ENCODE peak calls at places on chromosome 1, in four cellular contexts. I, Z, R and D are unnamed samples.

GRCh38 chr1:183702813-183703198 is 49.7 kb upstream of the APOBEC4 start:
- DNase-seq in I (no peak), Z (no peak), R (no peak), D (no peak)

GRCh38 chr1:222644649-222645005 is 26.7 kb downstream of the MIA3 start:
- DNase-seq in I (no peak), Z (no peak), R (no peak), D (no peak)

GRCh38 chr1:62436039-62436465 is 797 bp upstream of the USP1 start:
- DNase-seq in I (no peak), Z (peak; percentile 76), R (no peak), D (no peak)

GRCh38 chr1:77168358-77168757 is 50.9 kb downstream of the PIGK start:
- DNase-seq in I (no peak), Z (no peak), R (no peak), D (no peak)

GRCh38 chr1:198638894-198639319 is at the start of gene PTPRC:
- DNase-seq in I (no peak), Z (no peak), R (no peak), D (no peak)

GRCh38 chr1:30039354-30040080 is 683.9 kb downstream of the MATN1 start:
- DNase-seq in I (no peak), Z (no peak), R (no peak), D (no peak)

GRCh38 chr1:7783826-7784491 is at the start of gene PER3:
- DNase-seq in I (peak; percentile 94), Z (peak; percentile 82), R (peak; percentile 99), D (peak; percentile 96)

GRCh38 chr1:240682166-240682565 is 70.2 kb upstream of the GREM2 start:
- DNase-seq in I (no peak), Z (no peak), R (no peak), D (no peak)

GRCh38 chr1:45583666-45584350 is at the start of gene NASP:
- DNase-seq in I (peak; percentile 91), Z (peak; percentile 91), R (peak; percentile 98), D (peak; percentile 83)

GRCh38 chr1:202806845-202807366 is 1.3 kb downstream of the KDM5B start:
- DNase-seq in I (peak; percentile 53), Z (no peak), R (peak; percentile 57), D (peak; percentile 26)

GRCh38 chr1:19987719-19988118 is 8.3 kb upstream of the PLA2G2A start:
- DNase-seq in I (no peak), Z (no peak), R (no peak), D (no peak)

GRCh38 chr1:10779201-10779600 is 17.2 kb downstream of the CASZ1 start:
- DNase-seq in I (peak; percentile 96), Z (no peak), R (no peak), D (peak; percentile 98)

GRCh38 chr1:218735436-218735835 is 390.3 kb downstream of the TGFB2 start:
- DNase-seq in I (peak; percentile 48), Z (no peak), R (no peak), D (no peak)

GRCh38 chr1:244010191-244010590 is 40.9 kb upstream of the ZBTB18 start:
- DNase-seq in I (peak; percentile 82), Z (no peak), R (no peak), D (no peak)
- TF ChIP-seq CTCF in I (no peak), Z (no peak), R (peak; percentile 23), D (no peak)

DNA sequence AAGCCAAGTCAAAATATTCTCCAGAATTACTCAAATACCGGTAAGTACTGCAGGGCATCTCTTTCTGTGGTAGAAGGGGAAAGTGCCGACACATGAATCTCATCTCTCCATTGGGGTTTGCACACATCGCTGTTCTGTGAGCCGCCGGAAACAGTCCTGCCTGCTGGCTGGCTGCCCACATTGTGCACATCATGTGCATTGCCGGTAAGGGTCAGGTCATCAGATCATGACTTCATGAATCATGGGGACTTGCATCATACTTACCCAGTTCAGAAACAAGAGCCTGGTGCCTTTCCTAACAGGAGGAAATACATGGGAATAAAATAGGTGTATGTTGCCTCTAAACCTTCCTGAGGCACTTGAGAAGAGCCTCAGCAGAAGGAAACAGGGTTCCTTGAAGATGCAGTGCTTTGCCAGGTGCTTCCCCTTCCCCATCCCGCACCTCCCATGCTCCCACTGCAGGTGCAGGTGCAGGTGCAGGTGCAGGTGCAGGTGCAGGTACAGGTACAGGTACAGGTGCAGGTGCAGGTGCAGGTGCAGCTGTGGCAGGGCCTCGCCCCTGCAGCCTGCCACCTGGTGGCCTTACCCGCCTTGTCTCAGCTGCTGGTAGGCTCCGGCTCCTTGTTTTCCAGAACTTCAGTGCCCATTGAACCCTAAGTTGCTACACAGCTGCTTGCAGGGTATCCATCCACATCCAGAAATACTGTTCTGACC is 26.5 kb downstream of the GPR137B start:
- DNase-seq in I (peak; percentile 99), Z (peak; percentile 70), R (no peak), D (no peak)
- TF ChIP-seq CTCF in I (peak; percentile 25), Z (no peak), R (peak; percentile 24), D (peak; percentile 13)

DNA sequence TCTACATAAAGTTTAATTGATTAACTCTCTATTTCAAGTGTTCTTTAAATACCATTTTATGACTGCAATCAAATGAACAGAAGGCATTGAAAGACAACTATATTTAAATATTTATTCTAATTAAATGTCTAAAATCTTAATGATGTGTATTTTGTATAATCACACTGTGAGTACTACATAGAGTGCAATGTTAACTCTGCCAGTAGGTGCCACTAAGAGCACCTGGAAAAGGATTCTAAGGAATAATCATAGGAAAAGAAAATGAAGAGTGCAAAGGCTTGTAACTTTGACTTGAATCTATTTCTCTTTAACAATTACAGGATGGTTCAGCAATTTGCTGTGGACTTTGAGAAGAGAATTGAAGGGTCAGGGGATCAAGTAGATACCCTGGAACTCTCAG is 200.4 kb downstream of the DNM3 start:
- DNase-seq in I (peak; percentile 16), Z (no peak), R (no peak), D (no peak)
- TF ChIP-seq CTCF in I (peak; percentile 19), Z (no peak), R (no peak), D (peak; percentile 49)

GRCh38 chr1:160491017-160491416 is 32.0 kb downstream of the SLAMF6 start:
- DNase-seq in I (no peak), Z (no peak), R (no peak), D (no peak)

GRCh38 chr1:160492617-160493016 is 30.4 kb downstream of the SLAMF6 start:
- DNase-seq in I (no peak), Z (no peak), R (no peak), D (no peak)

GRCh38 chr1:160489513-160490261 is 33.4 kb downstream of the SLAMF6 start:
- DNase-seq in I (no peak), Z (no peak), R (no peak), D (no peak)

GRCh38 chr1:160496334-160496733 is 26.7 kb downstream of the SLAMF6 start:
- DNase-seq in I (no peak), Z (no peak), R (no peak), D (no peak)

GRCh38 chr1:160494620-160495019 is 28.4 kb downstream of the SLAMF6 start:
- DNase-seq in I (peak; percentile 35), Z (no peak), R (no peak), D (no peak)
- TF ChIP-seq CTCF in I (peak; percentile 31), Z (no peak), R (peak; percentile 40), D (peak; percentile 20)